ENCODE peak calls at places on chromosomes 4 and X, in eight cellular contexts. T, N, M, R, V, L, X and F are unnamed samples.

GRCh38 chrX:133983974-133984578 is 1.3 kb downstream of the GPC3 start:
- DNase-seq in T (no peak), N (no peak), M (no peak), R (no peak), V (no peak), L (no peak), X (peak; percentile 59), F (no peak)

GRCh38 chrX:68936608-68937007 is 107.8 kb downstream of the EFNB1 start:
- DNase-seq in T (peak; percentile 47), N (no peak), M (peak; percentile 92), R (no peak), V (peak; percentile 22), L (peak; percentile 92), X (no peak), F (peak; percentile 70)

GRCh38 chr4:14871676-14872430 is 130.4 kb upstream of the CPEB2 start:
- DNase-seq in T (peak; percentile 7), N (no peak), M (peak; percentile 86), R (no peak), V (peak; percentile 61), L (peak; percentile 10), X (no peak), F (no peak)

GRCh38 chr4:25863347-25863784 is 578 bp upstream of the SEL1L3 start:
- DNase-seq in T (no peak), N (no peak), M (no peak), R (no peak), V (peak; percentile 81), L (no peak), X (no peak), F (no peak)

GRCh38 chrX:37779857-37780256 is at the start of gene CYBB:
- DNase-seq in T (no peak), N (no peak), M (no peak), R (no peak), V (no peak), L (no peak), X (no peak), F (no peak)

GRCh38 chr4:101349346-101350064 is 2.2 kb upstream of the PPP3CA start:
- DNase-seq in T (no peak), N (no peak), M (peak; percentile 90), R (no peak), V (peak; percentile 80), L (peak; percentile 56), X (peak; percentile 69), F (no peak)

GRCh38 chr4:4854649-4855292 is 4.7 kb upstream of the MSX1 start:
- DNase-seq in T (no peak), N (no peak), M (no peak), R (no peak), V (no peak), L (no peak), X (no peak), F (no peak)

GRCh38 chrX:123223409-123223808 is 39.3 kb downstream of the GRIA3 start:
- DNase-seq in T (no peak), N (no peak), M (no peak), R (no peak), V (no peak), L (no peak), X (no peak), F (no peak)

GRCh38 chr4:75494563-75494962 is 19.6 kb downstream of the RCHY1 start:
- DNase-seq in T (no peak), N (no peak), M (peak; percentile 65), R (no peak), V (no peak), L (peak; percentile 68), X (no peak), F (no peak)

GRCh38 chr4:61995717-61996337 is 795.7 kb downstream of the ADGRL3 start:
- DNase-seq in T (no peak), N (no peak), M (no peak), R (no peak), V (no peak), L (no peak), X (no peak), F (no peak)

GRCh38 chr4:78165758-78166157 is 108.6 kb downstream of the FRAS1 start:
- DNase-seq in T (no peak), N (no peak), M (no peak), R (no peak), V (no peak), L (no peak), X (no peak), F (no peak)

GRCh38 chr4:54077812-54078211 is 13.4 kb upstream of the CHIC2 start:
- DNase-seq in T (peak; percentile 59), N (no peak), M (peak; percentile 82), R (no peak), V (no peak), L (peak; percentile 61), X (no peak), F (peak; percentile 20)

GRCh38 chr4:76926841-76927240 is 22.7 kb upstream of the SEPTIN11 start:
- DNase-seq in T (no peak), N (no peak), M (no peak), R (no peak), V (no peak), L (no peak), X (no peak), F (no peak)